ENCODE peak calls at places on chromosomes 1 and 21, in six cellular contexts. Q, N, T, A, I and U are unnamed samples.

GRCh38 chr1:84574936-84575335 is 696 bp upstream of the CTBS start:
- DNase-seq in Q (no peak), N (no peak), T (no peak), A (no peak), I (no peak), U (no peak)

GRCh38 chr1:31769720-31770390 is 5.7 kb upstream of the ADGRB2 start:
- DNase-seq in Q (no peak), N (no peak), T (no peak), A (no peak), I (no peak), U (no peak)

GRCh38 chr1:1062364-1063163 is 11.5 kb downstream of the RNF223 start:
- DNase-seq in Q (peak; percentile 18), N (no peak), T (no peak), A (no peak), I (no peak), U (no peak)

GRCh38 chr1:81920245-81920740 is 119.6 kb downstream of the ADGRL2 start:
- DNase-seq in Q (peak; percentile 74), N (no peak), T (peak; percentile 76), A (peak; percentile 26), I (peak; percentile 39), U (no peak)

GRCh38 chr1:184296466-184297243 is 90.2 kb upstream of the C1orf21 start:
- DNase-seq in Q (peak; percentile 91), N (no peak), T (peak; percentile 86), A (no peak), I (no peak), U (no peak)

GRCh38 chr1:214568328-214568727 is 16.9 kb upstream of the PTPN14 start:
- DNase-seq in Q (peak; percentile 49), N (no peak), T (peak; percentile 61), A (no peak), I (no peak), U (no peak)

GRCh38 chr1:159922499-159923202 is 2.7 kb downstream of the TAGLN2 start:
- DNase-seq in Q (peak; percentile 41), N (no peak), T (peak; percentile 60), A (peak; percentile 25), I (no peak), U (peak; percentile 42)

GRCh38 chr1:63343922-63344321 is 21.6 kb downstream of the FOXD3 start:
- DNase-seq in Q (no peak), N (no peak), T (no peak), A (no peak), I (no peak), U (no peak)

GRCh38 chr21:44423312-44423821 is 31.9 kb upstream of the LRRC3 start:
- DNase-seq in Q (no peak), N (no peak), T (no peak), A (peak; percentile 1), I (no peak), U (no peak)

GRCh38 chr1:6028042-6028895 is 17.4 kb upstream of the KCNAB2 start:
- DNase-seq in Q (peak; percentile 11), N (peak; percentile 95), T (peak; percentile 27), A (no peak), I (no peak), U (peak; percentile 63)

GRCh38 chr1:231639819-231640218 is 13.2 kb downstream of the DISC1 start:
- DNase-seq in Q (peak; percentile 11), N (no peak), T (no peak), A (no peak), I (no peak), U (no peak)

GRCh38 chr1:26006710-26007109 is 8.8 kb upstream of the PAFAH2 start:
- DNase-seq in Q (no peak), N (no peak), T (no peak), A (no peak), I (no peak), U (no peak)

GRCh38 chr1:9466780-9467755 is 72.2 kb upstream of the SLC25A33 start:
- DNase-seq in Q (peak; percentile 10), N (no peak), T (no peak), A (no peak), I (no peak), U (no peak)

GRCh38 chr1:90246069-90246468 is 251.2 kb downstream of the ZNF326 start:
- DNase-seq in Q (no peak), N (peak; percentile 12), T (no peak), A (no peak), I (no peak), U (no peak)

GRCh38 chr1:49626474-49626873 is 397.3 kb downstream of the AGBL4 start:
- DNase-seq in Q (no peak), N (no peak), T (no peak), A (no peak), I (no peak), U (no peak)

GRCh38 chr1:49627781-49628180 is 396.0 kb downstream of the AGBL4 start:
- DNase-seq in Q (no peak), N (no peak), T (no peak), A (no peak), I (no peak), U (no peak)

GRCh38 chr1:49630156-49630555 is 393.6 kb downstream of the AGBL4 start:
- DNase-seq in Q (no peak), N (peak; percentile 3), T (no peak), A (no peak), I (no peak), U (no peak)
- TF ChIP-seq CTCF in Q (no peak), N (no peak), T (no peak), A (no peak), I (no peak), U (no peak)

DNA sequence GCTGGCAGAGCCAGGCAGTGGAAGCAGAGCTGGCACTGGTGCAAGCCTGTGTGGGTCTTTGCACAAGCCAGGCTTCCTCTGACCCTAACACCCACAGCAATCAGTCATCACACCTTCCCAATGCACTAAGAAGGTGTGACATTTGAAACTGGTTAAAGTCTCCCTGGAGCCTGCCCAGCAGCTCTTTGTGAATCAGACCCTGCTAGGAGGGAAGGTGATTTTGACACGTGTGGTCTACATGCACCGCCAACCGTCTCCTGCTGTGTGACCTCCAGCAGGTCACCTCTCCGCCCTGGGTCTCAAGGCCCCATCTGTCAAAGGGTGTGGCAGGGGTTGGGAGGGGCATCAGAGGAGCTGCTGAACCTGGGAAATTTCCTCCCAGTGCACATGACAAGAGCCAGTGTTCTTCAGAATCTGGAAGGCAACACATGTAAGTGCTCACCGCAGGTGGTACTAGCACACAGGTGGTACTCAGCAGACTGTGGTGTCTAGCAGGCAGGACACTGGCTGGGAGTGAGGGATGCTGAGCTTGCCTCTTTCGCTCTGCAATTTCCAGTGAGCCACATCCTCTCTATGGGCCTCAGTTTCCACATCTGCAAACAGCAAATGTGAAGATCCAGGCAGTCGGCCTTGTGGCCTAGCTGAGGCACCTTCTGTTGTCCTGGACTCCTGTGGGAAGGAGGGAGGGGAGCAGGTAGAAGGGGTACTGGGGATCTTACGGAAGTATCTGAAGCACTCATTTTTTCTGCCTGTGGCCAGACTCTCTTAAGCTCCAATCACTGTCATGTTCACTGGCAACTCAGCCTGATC is 123.2 kb downstream of the DMRTB1 start:
- DNase-seq in Q (no peak), N (no peak), T (no peak), A (no peak), I (peak; percentile 38), U (peak; percentile 56)
- TF ChIP-seq CTCF in Q (no peak), N (no peak), T (no peak), A (no peak), I (no peak), U (no peak)

GRCh38 chr1:14606632-14607031 is 8.1 kb downstream of the KAZN start:
- DNase-seq in Q (no peak), N (peak; percentile 20), T (no peak), A (no peak), I (no peak), U (no peak)
- TF ChIP-seq CTCF in Q (no peak), N (peak; percentile 29), T (no peak), A (no peak), I (peak; percentile 44), U (no peak)

DNA sequence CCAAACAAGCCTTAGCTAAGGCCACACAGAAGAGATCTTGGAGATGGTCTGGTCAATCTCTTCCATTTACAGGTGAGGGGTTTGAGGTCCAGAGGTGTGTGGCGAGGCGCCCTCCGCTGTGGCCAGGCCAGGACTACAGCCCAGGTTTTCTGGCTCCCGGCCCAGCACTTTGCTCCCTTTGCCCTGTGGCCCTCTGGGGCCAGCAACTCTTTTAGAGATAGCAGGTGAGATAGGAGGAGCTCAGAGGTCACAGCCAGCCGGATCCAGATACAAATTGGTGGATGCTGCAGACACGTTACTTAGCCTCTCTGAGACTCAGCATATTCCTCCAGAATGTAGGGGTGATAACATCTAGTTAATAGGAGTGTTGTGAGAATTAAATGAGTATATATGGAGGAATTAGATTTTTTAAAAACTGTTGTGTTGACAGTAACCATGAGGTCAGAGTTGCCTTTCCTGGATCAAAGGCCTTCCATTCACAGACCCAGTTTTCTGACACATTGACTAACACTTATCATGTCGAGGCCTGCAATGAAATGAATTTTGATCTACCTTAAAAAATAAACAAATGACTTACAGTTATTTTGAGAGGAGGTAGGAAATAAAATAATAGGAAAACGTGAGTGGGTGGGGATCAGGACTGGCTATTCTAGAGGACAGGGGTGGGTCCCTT is 16.6 kb downstream of the TEX35 start:
- DNase-seq in Q (no peak), N (no peak), T (no peak), A (no peak), I (no peak), U (no peak)
- TF ChIP-seq CTCF in Q (no peak), N (no peak), T (no peak), A (no peak), I (no peak), U (no peak)

GRCh38 chr1:226735576-226735975 is 3.5 kb downstream of the ITPKB start:
- DNase-seq in Q (no peak), N (no peak), T (no peak), A (no peak), I (no peak), U (no peak)

GRCh38 chr1:226736001-226736907 is 2.8 kb downstream of the ITPKB start:
- DNase-seq in Q (no peak), N (no peak), T (no peak), A (no peak), I (no peak), U (no peak)

GRCh38 chr1:226737819-226738420 is 1.2 kb downstream of the ITPKB start:
- DNase-seq in Q (peak; percentile 43), N (peak; percentile 68), T (peak; percentile 51), A (peak; percentile 45), I (peak; percentile 50), U (peak; percentile 49)

GRCh38 chr1:226738421-226738994 is 574 bp downstream of the ITPKB start:
- DNase-seq in Q (peak; percentile 30), N (peak; percentile 74), T (peak; percentile 25), A (peak; percentile 40), I (peak; percentile 61), U (no peak)

DNA sequence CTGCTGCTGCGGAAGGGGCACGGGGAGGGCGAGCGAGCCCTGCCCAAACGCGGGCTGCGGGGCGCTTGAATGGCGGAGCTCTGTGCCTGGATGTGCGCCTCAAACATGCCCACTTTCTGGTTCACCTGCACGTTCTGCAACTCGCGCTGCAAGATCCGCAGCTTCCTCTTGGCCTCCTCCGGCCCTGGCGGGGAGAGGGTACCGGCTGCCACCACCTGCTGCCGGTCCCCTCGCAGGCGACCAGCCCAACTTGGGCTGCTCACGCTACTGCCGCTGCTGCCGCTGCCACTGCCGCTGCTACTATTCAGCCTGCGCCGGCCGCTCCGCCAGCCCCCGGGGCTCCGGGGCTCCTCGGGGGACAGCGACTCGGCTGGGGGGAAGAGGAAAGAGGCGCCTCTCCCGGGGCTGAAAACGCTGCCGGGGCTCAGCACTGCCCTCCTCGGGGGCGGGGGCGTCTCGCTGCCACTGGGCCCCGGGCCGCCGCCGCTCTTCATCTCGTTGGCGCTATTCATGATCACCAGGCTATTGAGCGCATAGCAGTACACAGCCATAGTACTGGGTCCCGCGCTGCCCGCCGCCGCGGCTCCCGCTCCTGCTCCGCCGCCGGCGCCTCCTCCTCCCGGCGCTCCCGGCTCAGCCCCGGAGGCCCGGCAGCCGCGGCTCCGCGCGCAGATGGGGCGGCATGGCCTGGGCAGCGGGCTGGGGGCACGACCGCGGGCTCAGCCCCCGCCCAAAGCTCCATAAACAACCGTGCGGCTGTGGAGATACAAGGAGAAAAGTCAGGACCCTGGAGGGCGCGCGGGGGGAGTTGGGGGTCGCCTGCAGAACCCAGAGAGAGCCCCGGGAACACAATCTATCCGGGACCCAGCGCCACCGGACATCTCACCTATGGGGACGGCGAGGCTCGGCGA is 1.9 kb downstream of the ITPKB start:
- DNase-seq in Q (peak; percentile 23), N (peak; percentile 46), T (peak; percentile 37), A (peak; percentile 21), I (peak; percentile 69), U (peak; percentile 59)
- TF ChIP-seq CTCF in Q (no peak), N (no peak), T (no peak), A (no peak), I (no peak), U (peak; percentile 32)